ENCODE peak calls at places on chromosomes 16 and 17, in four cellular contexts. Z is transverse colon, C is IMR-90, B is MM.1S. K is an unnamed sample.

GRCh38 chr17:83162035-83162745 is 82.8 kb downstream of the METRNL start:
- DNase-seq in B (no peak), C (no peak), Z (no peak), K (no peak)

GRCh38 chr17:5583426-5584382 is 605 bp downstream of the NLRP1 start:
- DNase-seq in C (peak; percentile 15), B (peak; percentile 23), Z (no peak), K (no peak)

GRCh38 chr16:70685938-70686375 is at the start of gene MTSS2:
- DNase-seq in B (peak; percentile 27), Z (peak; percentile 77), C (peak; percentile 85), K (peak; percentile 90)

GRCh38 chr17:1153795-1154546 is 25.8 kb downstream of the ABR start:
- DNase-seq in C (peak; percentile 67), B (no peak), Z (peak; percentile 15), K (peak; percentile 70)

GRCh38 chr17:38564869-38565268 is 40.9 kb downstream of the SRCIN1 start:
- DNase-seq in Z (no peak), C (no peak), B (no peak), K (peak; percentile 76)

GRCh38 chr17:27493088-27493487 is 36.8 kb downstream of the KSR1 start:
- DNase-seq in C (no peak), B (no peak), Z (no peak), K (no peak)

GRCh38 chr17:80837711-80838110 is 153.9 kb upstream of the CHMP6 start:
- DNase-seq in C (no peak), Z (no peak), B (no peak), K (no peak)

GRCh38 chr16:86342161-86342560 is 168.2 kb upstream of the FOXF1 start:
- DNase-seq in C (no peak), Z (no peak), B (no peak), K (no peak)

GRCh38 chr17:76688165-76688622 is 22.6 kb downstream of the MXRA7 start:
- DNase-seq in Z (no peak), B (no peak), C (no peak), K (no peak)

GRCh38 chr17:78458739-78459335 is 80.4 kb downstream of the PGS1 start:
- DNase-seq in C (no peak), Z (no peak), B (no peak), K (no peak)

GRCh38 chr16:83215417-83216001 is 588.7 kb downstream of the CDH13 start:
- DNase-seq in C (peak; percentile 44), B (peak; percentile 11), Z (peak; percentile 37), K (peak; percentile 29)

GRCh38 chr17:50893183-50893993 is 27.2 kb upstream of the TOB1 start:
- DNase-seq in B (no peak), Z (peak; percentile 46), C (peak; percentile 52), K (no peak)

GRCh38 chr16:50153648-50154368 is 702 bp downstream of the TENT4B start:
- DNase-seq in Z (no peak), C (no peak), B (peak; percentile 28), K (peak; percentile 44)

GRCh38 chr16:60419859-60420258 is 1616.4 kb downstream of the CDH8 start:
- DNase-seq in C (no peak), Z (no peak), B (no peak), K (no peak)

GRCh38 chr16:21159281-21159951 is 942 bp downstream of the LDAF1 start:
- DNase-seq in C (no peak), B (no peak), Z (peak; percentile 63), K (no peak)

GRCh38 chr17:33209671-33210070 is 83.4 kb downstream of the ASIC2 start:
- DNase-seq in B (no peak), C (peak; percentile 47), Z (no peak), K (no peak)

GRCh38 chr16:2237552-2238395 is 1.5 kb downstream of the DNASE1L2 start:
- DNase-seq in Z (no peak), B (no peak), C (no peak), K (no peak)

DNA sequence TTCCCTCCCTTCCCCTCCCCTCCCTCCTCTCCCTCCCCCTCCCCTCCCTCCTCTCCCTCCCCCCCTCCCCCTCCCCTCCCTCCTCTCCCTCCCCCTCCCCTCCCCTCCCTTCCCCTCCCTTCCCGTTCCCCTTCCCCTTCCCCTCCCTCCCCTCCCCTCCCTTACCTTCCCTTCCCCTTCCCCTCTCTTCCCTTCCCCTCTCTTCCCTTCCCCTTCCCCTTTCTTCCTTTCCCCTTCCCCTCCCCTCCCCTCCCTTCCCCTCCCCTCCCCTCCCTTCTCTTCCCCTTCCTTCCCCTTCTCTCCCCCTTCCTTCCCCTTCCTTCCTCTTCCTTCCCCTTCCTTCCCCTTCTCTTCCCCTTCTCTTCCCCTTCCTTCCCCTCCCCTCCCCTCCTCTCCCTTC is 61.1 kb downstream of the EMP2 start:
- DNase-seq in B (no peak), Z (no peak), C (no peak), K (no peak)
- H3K4me3 ChIP-seq in B (no peak overlapping the region), Z (no peak overlapping the region), C (no peak overlapping the region), K (no peak overlapping the region)

DNA sequence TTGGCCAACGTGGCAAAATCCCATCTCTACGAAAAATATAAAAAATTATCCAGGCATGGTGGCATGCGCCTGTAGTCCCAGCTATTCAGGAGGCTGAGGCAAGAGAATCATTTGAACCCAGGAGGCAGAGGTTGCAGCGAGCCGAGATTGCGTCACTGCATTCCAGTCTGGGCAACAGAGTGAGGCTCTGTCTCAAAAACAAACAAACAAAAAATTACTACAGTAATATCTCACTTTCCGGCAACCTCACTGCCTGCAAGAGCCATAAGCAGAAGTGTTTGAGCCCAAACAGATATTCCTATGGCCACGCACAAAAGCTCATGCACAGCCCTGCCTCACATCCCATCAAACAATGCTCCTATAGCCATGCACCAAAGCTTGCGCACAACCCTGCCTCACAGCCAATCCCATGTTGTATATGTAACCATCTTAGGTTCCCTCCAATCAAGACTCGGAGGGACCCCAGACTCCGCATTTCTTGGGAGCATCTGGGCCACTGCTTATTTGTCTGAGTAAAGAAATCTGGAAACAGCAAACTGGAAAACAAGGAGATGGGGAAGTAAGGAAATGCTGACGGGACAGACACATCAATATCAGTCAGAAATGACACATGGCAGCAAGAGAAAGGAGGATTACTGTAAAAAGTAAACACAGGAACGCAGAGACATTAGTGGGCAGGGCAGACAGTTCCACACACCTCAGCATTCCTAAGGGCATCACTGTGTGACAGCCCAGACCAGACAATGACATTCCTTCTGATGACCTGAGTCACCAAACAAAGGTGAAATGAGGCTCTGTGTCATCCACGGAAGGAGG is 37.1 kb downstream of the TK2 start:
- DNase-seq in Z (no peak), C (no peak), B (no peak), K (no peak)
- H3K4me1 ChIP-seq in Z (peaks cover 21% of the 10 kb centered on the region), C (peaks cover 35% of the 10 kb centered on the region), B (peaks cover 23% of the 10 kb centered on the region), K (peaks cover 24% of the 10 kb centered on the region)

GRCh38 chr17:61314368-61315078 is 85.1 kb upstream of the TBX2 start:
- DNase-seq in C (peak; percentile 60), Z (no peak), B (no peak), K (peak; percentile 61)
- TF ChIP-seq CTCF in C (peak; percentile 29), Z (no peak), B (no peak), K (peak; percentile 56)

DNA sequence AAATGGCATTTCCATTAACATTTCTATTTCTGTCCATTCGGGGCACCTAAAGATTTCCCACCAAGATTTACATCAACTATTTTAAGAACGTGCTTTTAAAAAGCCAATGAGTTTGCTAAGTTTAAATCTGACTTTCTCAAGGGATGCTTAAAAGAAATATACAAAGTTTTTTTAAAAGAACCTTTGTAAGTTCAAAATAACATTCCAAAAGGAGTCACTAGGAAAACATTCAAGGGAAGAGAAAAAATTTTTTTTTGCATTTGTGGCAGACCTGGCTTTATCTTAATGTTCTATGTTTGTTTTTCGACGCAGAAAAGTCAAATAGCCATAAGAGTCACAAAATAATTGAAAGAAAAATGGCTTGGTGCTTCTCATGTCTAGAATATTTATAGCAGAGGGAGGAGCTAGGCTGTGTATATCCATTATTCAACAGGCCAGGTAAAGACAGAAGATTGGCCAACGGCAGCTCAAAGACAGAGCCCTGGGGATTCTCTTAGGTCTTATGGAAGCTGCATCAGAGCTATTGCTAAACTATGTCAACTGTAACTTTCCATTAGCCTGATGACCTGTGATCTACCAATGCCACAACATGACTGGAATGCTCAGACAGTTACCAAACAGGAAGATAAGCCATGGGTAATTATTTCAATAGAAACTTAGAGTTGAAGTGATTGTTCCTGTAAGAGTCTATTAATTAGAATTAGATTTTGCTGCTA is 37.8 kb upstream of the MYOCD start:
- DNase-seq in C (peak; percentile 83), Z (no peak), B (no peak), K (no peak)
- H3K4me3 ChIP-seq in C (no peak overlapping the region), Z (no peak overlapping the region), B (no peak overlapping the region), K (no peak overlapping the region)

GRCh38 chr17:41681776-41682175 is 6.9 kb upstream of the EIF1 start:
- DNase-seq in Z (no peak), B (no peak), C (no peak), K (no peak)
- H3K4me1 ChIP-seq in Z (peaks cover 3% of the 10 kb centered on the region), B (peaks cover 11% of the 10 kb centered on the region), C (peaks cover 6% of the 10 kb centered on the region), K (peaks cover 15% of the 10 kb centered on the region)

GRCh38 chr16:11742041-11742535 is 569 bp downstream of the TXNDC11 start:
- DNase-seq in C (no peak), B (peak; percentile 33), Z (peak; percentile 67), K (no peak)
- TF ChIP-seq CTCF in C (no peak), B (no peak), Z (peak; percentile 9), K (no peak)